ENCODE peak calls at places on chromosomes 12 and 14, in eight cellular contexts. S, I, D, H, P, F, E and G are unnamed samples.

GRCh38 chr14:21168055-21168454 is 12.2 kb upstream of the OR5AU1 start:
- DNase-seq in F (no peak), I (no peak), H (no peak), E (no peak), S (no peak), D (no peak), P (no peak), G (no peak)

GRCh38 chr12:97063292-97063935 is 156.4 kb downstream of the NEDD1 start:
- DNase-seq in D (no peak), P (no peak), H (no peak), F (no peak), E (no peak), S (no peak), I (no peak), G (no peak)

GRCh38 chr14:95294834-95295599 is 24.7 kb downstream of the CLMN start:
- DNase-seq in F (no peak), P (no peak), D (peak; percentile 48), S (no peak), H (no peak), E (peak; percentile 87), I (peak; percentile 17), G (no peak)

GRCh38 chr12:130713581-130713991 is 2.5 kb downstream of the RIMBP2 start:
- DNase-seq in D (no peak), F (peak; percentile 32), E (no peak), S (no peak), I (no peak), H (no peak), P (peak; percentile 51), G (no peak)

GRCh38 chr12:90909069-90909676 is 45.8 kb downstream of the CCER1 start:
- DNase-seq in S (no peak), F (no peak), I (peak; percentile 62), D (peak; percentile 66), E (peak; percentile 75), H (peak; percentile 30), P (peak; percentile 17), G (no peak)

GRCh38 chr14:96614528-96614927 is 112.3 kb downstream of the PAPOLA start:
- DNase-seq in P (peak; percentile 65), S (no peak), E (no peak), I (no peak), F (no peak), H (no peak), D (no peak), G (no peak)

GRCh38 chr12:76636141-76636692 is 76.6 kb upstream of the OSBPL8 start:
- DNase-seq in E (peak; percentile 74), S (no peak), F (no peak), H (no peak), P (no peak), D (peak; percentile 17), I (no peak), G (no peak)

GRCh38 chr12:64440100-64440499 is 11.8 kb upstream of the TBK1 start:
- DNase-seq in P (no peak), I (no peak), H (no peak), D (no peak), F (no peak), S (no peak), E (no peak), G (no peak)

GRCh38 chr12:113932411-113933196 is 33.5 kb downstream of the RBM19 start:
- DNase-seq in H (peak; percentile 34), I (peak; percentile 26), S (no peak), E (no peak), D (peak; percentile 72), P (no peak), F (peak; percentile 51), G (no peak)

GRCh38 chr12:47078086-47078395 is 1.4 kb upstream of the PCED1B start:
- DNase-seq in S (no peak), E (no peak), H (no peak), D (no peak), I (no peak), F (no peak), P (no peak), G (no peak)

GRCh38 chr12:47079894-47080724 is at the start of gene AMIGO2:
- DNase-seq in D (peak; percentile 76), F (peak; percentile 70), P (no peak), E (peak; percentile 87), I (peak; percentile 73), S (peak; percentile 49), H (peak; percentile 67), G (peak; percentile 51)

GRCh38 chr12:47078733-47079364 is 572 bp upstream of the PCED1B start:
- DNase-seq in H (peak; percentile 22), F (peak; percentile 34), I (peak; percentile 49), D (peak; percentile 18), E (peak; percentile 47), S (no peak), P (no peak), G (no peak)

GRCh38 chr12:47080725-47081502 is 1.2 kb upstream of the AMIGO2 start:
- DNase-seq in F (peak; percentile 56), E (peak; percentile 75), D (peak; percentile 52), H (peak; percentile 45), S (peak; percentile 64), I (peak; percentile 70), P (no peak), G (peak; percentile 19)

DNA sequence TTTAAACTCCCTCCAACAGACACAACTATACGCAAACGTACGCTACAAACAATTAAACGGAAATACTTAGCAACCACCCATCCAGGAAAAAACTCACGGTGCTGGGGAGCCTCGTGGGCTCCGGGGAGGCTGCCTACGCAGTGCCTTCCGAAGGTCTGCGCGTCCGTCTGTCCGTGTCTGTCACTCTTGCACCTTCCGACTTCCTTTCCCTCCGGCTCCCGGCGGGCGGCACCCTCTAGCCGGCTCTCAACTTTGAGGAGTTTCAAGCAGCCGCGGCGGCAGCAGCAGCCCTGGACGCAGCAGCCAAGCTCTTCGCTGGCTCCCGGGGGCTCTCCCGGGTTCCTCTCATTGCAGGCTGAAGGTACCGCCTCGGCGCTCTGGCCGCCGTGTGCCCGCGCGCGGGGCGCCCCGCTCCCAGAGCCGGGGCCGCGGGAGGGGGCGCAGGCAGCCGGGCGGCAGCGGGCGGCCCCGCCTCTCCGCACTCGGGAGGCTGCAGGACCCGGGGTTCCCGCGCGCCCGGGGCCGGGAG is at the start of gene PCED1B:
- DNase-seq in I (peak; percentile 78), H (no peak), S (peak; percentile 65), F (peak; percentile 74), D (peak; percentile 86), P (peak; percentile 33), E (peak; percentile 80), G (peak; percentile 53)
- TF ChIP-seq CTCF in I (peak; percentile 49), H (no peak), S (no peak), F (no peak), D (peak; percentile 56), P (peak; percentile 41), E (peak; percentile 59), G (peak; percentile 45)

DNA sequence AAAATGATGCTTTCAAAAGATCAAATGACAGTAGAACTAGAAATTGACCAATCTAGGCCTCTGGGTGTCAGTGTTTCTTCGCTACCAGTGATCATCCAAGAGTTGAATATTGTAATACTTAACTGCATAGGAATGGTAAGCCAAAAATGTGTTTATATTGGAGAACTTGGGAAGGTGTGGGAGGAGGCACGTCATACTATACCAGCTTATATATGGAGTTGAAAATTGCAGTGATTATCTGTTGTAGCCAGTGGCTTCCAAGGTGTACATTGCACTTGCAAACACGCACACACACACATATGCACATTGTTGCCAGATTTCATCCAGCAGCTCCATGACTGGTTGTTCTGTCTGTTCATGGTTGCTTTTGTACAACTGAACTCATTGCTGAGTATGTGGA is 36.1 kb downstream of the EID3 start:
- DNase-seq in S (no peak), E (no peak), P (no peak), D (no peak), F (no peak), I (no peak), H (no peak), G (no peak)
- TF ChIP-seq CTCF in S (no peak), E (peak; percentile 42), P (peak; percentile 26), D (no peak), F (no peak), I (no peak), H (no peak), G (no peak)

DNA sequence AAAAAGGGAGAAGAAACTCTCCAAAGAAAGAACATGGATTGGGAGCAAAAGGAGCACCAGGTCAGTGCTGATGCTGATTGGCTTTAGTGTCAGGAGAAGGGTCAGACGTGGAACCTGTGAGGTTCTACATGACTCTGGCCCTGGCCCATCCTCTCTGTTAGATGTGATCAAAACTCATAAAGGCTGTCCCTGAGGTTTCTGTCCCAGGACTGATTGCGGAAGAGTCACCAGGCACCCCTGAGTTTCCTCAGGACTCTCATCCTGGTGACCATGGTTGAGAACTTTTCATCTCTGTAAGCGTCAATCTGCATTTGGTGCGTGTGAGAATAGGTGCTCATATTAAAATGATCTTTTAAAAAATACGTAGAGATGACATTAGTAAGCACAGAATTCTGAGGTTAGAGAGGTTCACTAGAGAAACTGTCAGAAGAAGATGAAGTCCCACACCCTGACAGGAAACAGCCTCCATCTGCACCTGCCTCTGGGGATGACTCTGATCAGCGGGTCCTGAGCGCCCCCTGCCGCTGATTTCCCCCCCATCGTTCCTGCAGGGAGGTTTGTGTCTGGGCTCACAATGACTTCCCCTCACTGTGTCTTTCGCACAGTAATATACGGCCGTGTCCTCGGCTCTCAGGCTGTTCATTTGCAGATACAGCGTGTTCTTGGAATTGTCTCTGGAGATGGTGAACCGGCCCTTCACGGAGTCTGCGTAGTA is 741.8 kb downstream of the TMEM121 start:
- DNase-seq in D (no peak), E (no peak), H (no peak), P (peak; percentile 26), S (peak; percentile 78), F (no peak), I (no peak), G (peak; percentile 24)
- TF ChIP-seq CTCF in D (no peak), E (no peak), H (no peak), P (no peak), S (peak; percentile 62), F (no peak), I (no peak), G (peak; percentile 61)

DNA sequence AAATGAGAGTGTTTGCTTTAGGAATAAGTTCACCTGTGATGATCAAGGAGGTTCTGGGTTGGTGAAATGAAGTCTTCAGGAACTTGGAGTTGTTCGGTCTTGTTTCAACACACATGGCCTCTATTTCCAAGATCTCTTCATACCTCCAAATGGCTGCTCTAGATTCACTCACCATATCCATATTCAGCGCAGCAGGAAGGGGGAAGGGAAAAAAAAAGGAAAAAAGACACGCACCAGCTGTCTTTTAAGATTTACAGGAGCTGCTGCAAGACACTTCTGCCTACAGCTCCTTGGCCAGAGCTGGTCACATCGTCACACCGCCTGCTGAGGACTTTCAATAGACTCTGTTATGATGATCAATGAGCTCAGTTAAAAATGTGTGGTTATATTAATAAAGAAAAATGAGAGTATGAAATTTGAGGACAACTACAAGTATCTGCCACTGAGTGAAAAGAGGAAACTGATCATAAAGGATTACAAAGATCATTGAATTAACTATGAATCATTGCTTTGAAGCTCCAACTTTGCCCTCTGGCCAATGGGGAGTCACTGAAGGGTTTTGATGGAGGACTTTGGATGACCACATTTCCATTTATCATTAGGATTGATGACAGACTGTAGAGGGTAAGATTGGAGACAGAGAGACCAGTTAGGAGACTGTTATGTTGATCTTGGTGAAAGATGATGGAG is 182.1 kb upstream of the HMGA2 start:
- DNase-seq in E (no peak), F (no peak), S (no peak), H (no peak), I (no peak), P (no peak), D (no peak), G (no peak)
- TF ChIP-seq CTCF in E (no peak), F (no peak), S (no peak), H (no peak), I (no peak), P (no peak), D (no peak), G (no peak)